ENCODE peak calls at places on chromosomes 13 and 19, in five cellular contexts. Z is uterus, F is ascending aorta, Y is kidney, J is MCF 10A. T is an unnamed sample.

GRCh38 chr19:7739801-7740659 is 7.3 kb downstream of the CD209 start:
- DNase-seq in Z (no peak), F (no peak), Y (no peak), J (no peak), T (no peak)

GRCh38 chr19:20661150-20661819 is at the start of gene ZNF626:
- DNase-seq in Z (peak), F (peak), Y (peak), J (no peak), T (peak)

GRCh38 chr19:8567522-8568172 is 9.6 kb downstream of the MYO1F start:
- DNase-seq in Z (no peak), F (no peak), Y (no peak), J (no peak), T (peak)

GRCh38 chr19:45782820-45783785 is 813 bp upstream of the DMPK start:
- DNase-seq in Z (peak), F (peak), Y (peak), J (peak), T (no peak)

GRCh38 chr13:42174344-42175162 is 97.4 kb upstream of the AKAP11 start:
- DNase-seq in Z (no peak), F (no peak), Y (no peak), J (no peak), T (no peak)

GRCh38 chr13:90710355-90710754 is 637.1 kb upstream of the MIR17HG start:
- DNase-seq in Z (no peak), F (no peak), Y (no peak), J (no peak), T (no peak)

GRCh38 chr19:4380254-4380727 is 20.1 kb downstream of the SH3GL1 start:
- DNase-seq in Z (peak), F (no peak), Y (peak), J (peak), T (no peak)

GRCh38 chr13:110382229-110382628 is 75.1 kb downstream of the COL4A2 start:
- DNase-seq in Z (no peak), F (no peak), Y (no peak), J (peak), T (no peak)

GRCh38 chr13:114064516-114065140 is 67.8 kb downstream of the RASA3 start:
- DNase-seq in Z (peak), F (no peak), Y (peak), J (peak), T (no peak)

GRCh38 chr13:62702502-62702901 is 1286.9 kb upstream of the PCDH20 start:
- DNase-seq in Z (no peak), F (no peak), Y (no peak), J (no peak), T (no peak)

GRCh38 chr13:39201075-39201630 is 162.9 kb downstream of the NHLRC3 start:
- DNase-seq in Z (no peak), F (no peak), Y (no peak), J (no peak), T (no peak)

GRCh38 chr13:109332501-109333499 is 453.6 kb downstream of the IRS2 start:
- DNase-seq in Z (no peak), F (no peak), Y (no peak), J (no peak), T (no peak)

GRCh38 chr19:44557933-44558332 is 28.5 kb upstream of the CEACAM20 start:
- DNase-seq in Z (no peak), F (no peak), Y (no peak), J (no peak), T (no peak)

GRCh38 chr19:50414850-50415660 is 3.7 kb upstream of the SPIB start:
- DNase-seq in Z (peak), F (peak), Y (peak), J (peak), T (peak)

GRCh38 chr19:927044-927706 is 1.3 kb downstream of the ARID3A start:
- DNase-seq in Z (peak), F (peak), Y (peak), J (peak), T (no peak)

GRCh38 chr19:7637374-7638256 is 705 bp downstream of the STXBP2 start:
- DNase-seq in Z (no peak), F (no peak), Y (peak), J (peak), T (no peak)

GRCh38 chr19:38003427-38004099 is 96.6 kb downstream of the SIPA1L3 start:
- DNase-seq in Z (peak), F (peak), Y (peak), J (peak), T (peak)

GRCh38 chr19:27689734-27690241 is 1523.2 kb downstream of the UQCRFS1 start:
- DNase-seq in Z (no peak), F (no peak), Y (no peak), J (no peak), T (no peak)

GRCh38 chr19:18832331-18833140 is 777 bp downstream of the UPF1 start:
- DNase-seq in Z (no peak), F (no peak), Y (no peak), J (peak), T (no peak)

GRCh38 chr19:35088514-35088913 is 27.1 kb upstream of the FXYD3 start:
- DNase-seq in Z (no peak), F (no peak), Y (no peak), J (peak), T (no peak)

GRCh38 chr13:28657784-28658538 is 969 bp upstream of the POMP start:
- DNase-seq in Z (no peak), F (no peak), Y (no peak), J (no peak), T (no peak)

GRCh38 chr19:16205205-16206045 is 7.7 kb downstream of the AP1M1 start:
- DNase-seq in Z (no peak), F (no peak), Y (no peak), J (no peak), T (peak)

GRCh38 chr19:2455481-2456300 is 1.1 kb downstream of the LMNB2 start:
- DNase-seq in Z (no peak), F (no peak), Y (peak), J (peak), T (peak)

GRCh38 chr13:66933994-66934393 is 296.1 kb downstream of the PCDH9 start:
- DNase-seq in Z (no peak), F (no peak), Y (no peak), J (peak), T (no peak)

GRCh38 chr13:92553470-92554114 is 673.0 kb upstream of the GPC6 start:
- DNase-seq in Z (no peak), F (no peak), Y (no peak), J (no peak), T (no peak)

GRCh38 chr13:102914629-102914935 is 68.8 kb downstream of the ERCC5 start:
- DNase-seq in Z (no peak), F (no peak), Y (no peak), J (no peak), T (no peak)

GRCh38 chr19:29851769-29852521 is 40.2 kb downstream of the CCNE1 start:
- DNase-seq in Z (no peak), F (no peak), Y (no peak), J (no peak), T (no peak)

GRCh38 chr19:7516281-7516862 is 469 bp downstream of the ZNF358 start:
- DNase-seq in Z (no peak), F (no peak), Y (peak), J (no peak), T (peak)

GRCh38 chr19:55255618-55256423 is 3.0 kb downstream of the PPP6R1 start:
- DNase-seq in Z (no peak), F (no peak), Y (peak), J (peak), T (no peak)

GRCh38 chr19:42472402-42473147 is 29.8 kb upstream of the CXCL17 start:
- DNase-seq in Z (no peak), F (no peak), Y (no peak), J (no peak), T (no peak)

DNA sequence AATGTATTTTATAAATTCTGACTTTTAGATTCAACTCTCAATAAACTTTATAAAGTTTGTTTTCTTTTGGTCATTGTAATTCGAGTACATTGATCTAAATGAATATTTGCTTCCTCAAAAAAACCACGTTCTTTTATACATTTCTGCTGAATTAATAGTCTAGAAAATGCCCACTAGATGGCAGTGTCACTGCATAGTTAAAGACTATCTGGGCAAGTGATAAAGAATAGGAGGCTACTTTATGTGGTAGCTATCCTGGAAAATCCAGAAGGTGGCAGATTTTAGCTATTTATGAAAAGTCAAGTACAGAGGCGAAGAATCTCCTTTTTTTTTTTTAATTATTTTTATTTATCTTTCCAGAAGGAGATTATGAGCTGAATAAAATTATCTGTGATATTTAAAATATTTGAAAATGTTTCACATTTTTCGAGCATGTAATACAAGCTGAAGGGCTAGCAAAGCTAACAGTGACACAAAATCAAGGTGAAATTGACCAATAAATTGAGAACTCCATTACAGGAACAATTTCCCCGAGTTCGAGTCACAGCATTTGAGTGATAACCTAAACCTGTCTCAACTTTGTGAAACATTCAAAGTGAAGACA is 221.8 kb downstream of the OLFM4 start:
- DNase-seq in Z (no peak), F (no peak), Y (no peak), J (peak), T (no peak)
- TF ChIP-seq CTCF in Z (peak), F (no peak), Y (peak), J (peak), T (peak)

DNA sequence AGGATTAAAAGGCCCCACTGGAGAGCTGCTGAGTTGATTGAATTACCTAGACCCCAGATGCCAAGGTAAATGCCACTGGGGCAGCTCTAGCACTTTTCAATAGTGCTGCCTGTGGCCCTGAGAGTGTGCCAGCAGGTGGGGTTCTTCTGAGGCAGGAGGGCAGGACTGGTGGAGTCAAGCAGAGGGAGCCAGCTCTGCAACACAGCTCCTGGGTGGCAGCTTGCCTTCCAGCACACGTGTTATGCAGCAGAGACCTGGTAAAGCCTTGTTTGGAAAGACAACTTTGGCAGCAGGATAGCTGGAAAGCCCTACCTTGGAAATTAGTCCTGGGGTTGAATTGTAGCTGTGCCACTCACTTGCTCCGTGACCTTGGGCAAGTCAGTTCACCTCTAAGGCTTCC is 306.6 kb downstream of the ATP8A2 start:
- DNase-seq in Z (no peak), F (no peak), Y (no peak), J (no peak), T (peak)
- TF ChIP-seq CTCF in Z (no peak), F (no peak), Y (no peak), J (no peak), T (no peak)

GRCh38 chr19:13031917-13032623 is 36.8 kb downstream of the NFIX start:
- DNase-seq in Z (no peak), F (peak), Y (no peak), J (no peak), T (no peak)

GRCh38 chr19:13033819-13034611 is 38.7 kb downstream of the NFIX start:
- DNase-seq in Z (peak), F (peak), Y (no peak), J (peak), T (peak)

GRCh38 chr19:13032837-13033236 is 37.6 kb downstream of the NFIX start:
- DNase-seq in Z (no peak), F (no peak), Y (no peak), J (no peak), T (no peak)

GRCh38 chr19:13034636-13035035 is 39.4 kb downstream of the NFIX start:
- DNase-seq in Z (no peak), F (no peak), Y (no peak), J (no peak), T (no peak)

DNA sequence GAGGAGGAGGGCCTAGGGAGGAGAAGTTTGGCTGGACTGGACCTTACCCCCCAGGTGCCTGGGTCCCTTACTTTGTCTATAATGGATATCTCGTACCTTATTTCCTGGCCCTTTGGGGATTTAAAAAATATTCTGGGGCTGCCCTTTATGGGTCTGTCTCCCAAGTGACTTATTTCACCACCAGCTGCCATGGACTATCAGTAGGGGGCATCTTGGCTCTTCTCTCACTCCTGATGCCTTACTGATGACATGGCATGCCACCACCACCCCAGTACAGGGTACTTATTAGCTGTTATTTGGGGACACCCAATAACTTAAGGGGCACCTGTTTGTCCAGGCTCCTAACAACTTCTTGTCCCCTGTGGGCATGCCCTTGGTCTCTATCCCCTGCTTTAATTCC is 38.0 kb downstream of the NFIX start:
- DNase-seq in Z (no peak), F (no peak), Y (no peak), J (no peak), T (no peak)
- TF ChIP-seq CTCF in Z (no peak), F (no peak), Y (no peak), J (no peak), T (no peak)

GRCh38 chr13:49410477-49410876 is 33.4 kb downstream of the CAB39L start:
- DNase-seq in Z (no peak), F (no peak), Y (no peak), J (no peak), T (no peak)

GRCh38 chr13:49410006-49410405 is 33.9 kb downstream of the CAB39L start:
- DNase-seq in Z (no peak), F (no peak), Y (no peak), J (peak), T (no peak)

GRCh38 chr13:49404621-49405020 is 39.2 kb downstream of the CAB39L start:
- DNase-seq in Z (no peak), F (no peak), Y (no peak), J (no peak), T (no peak)

GRCh38 chr13:49409008-49409407 is 34.9 kb downstream of the CAB39L start:
- DNase-seq in Z (no peak), F (no peak), Y (no peak), J (peak), T (no peak)

DNA sequence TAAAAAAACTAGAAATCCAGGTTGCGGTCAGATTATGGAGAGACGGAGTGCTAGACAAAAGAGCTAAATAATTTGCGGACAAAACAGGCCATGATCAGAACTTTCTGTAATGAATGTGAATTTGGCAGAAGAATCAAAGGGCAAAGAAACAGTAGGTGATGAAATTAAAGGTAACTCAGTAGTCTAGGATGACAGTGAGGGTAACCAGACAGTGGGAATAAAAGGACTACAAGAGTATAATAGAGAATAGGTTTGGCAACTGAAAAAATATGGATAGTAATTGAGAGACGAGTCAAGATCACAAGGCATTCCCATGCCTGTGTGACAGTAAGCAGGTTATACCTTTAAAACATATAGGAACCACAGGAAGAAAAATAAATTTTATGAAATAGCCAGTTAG is 35.9 kb downstream of the CAB39L start:
- DNase-seq in Z (no peak), F (no peak), Y (no peak), J (no peak), T (no peak)
- TF ChIP-seq CTCF in Z (no peak), F (no peak), Y (no peak), J (no peak), T (no peak)

DNA sequence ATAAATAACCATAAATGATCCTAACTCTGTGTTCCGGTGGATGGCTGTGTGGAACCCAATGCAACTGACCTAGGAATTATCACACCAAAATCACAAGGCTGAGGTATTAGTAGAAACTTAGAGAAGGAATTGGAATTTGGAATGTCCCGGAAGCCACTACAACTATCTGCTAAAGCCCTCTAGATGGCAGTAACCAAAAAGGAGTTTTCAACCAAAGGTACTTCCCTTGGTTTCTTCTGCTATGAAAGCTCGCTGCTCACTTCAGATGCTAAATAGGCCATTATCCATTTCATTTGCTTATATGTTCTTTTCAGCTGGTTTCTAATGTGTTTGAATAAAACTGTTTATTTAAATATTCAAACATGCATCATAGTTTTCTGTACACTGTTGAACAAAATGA is 1589.1 kb upstream of the SPRY2 start:
- DNase-seq in Z (no peak), F (no peak), Y (no peak), J (peak), T (no peak)
- TF ChIP-seq CTCF in Z (no peak), F (no peak), Y (peak), J (peak), T (no peak)

DNA sequence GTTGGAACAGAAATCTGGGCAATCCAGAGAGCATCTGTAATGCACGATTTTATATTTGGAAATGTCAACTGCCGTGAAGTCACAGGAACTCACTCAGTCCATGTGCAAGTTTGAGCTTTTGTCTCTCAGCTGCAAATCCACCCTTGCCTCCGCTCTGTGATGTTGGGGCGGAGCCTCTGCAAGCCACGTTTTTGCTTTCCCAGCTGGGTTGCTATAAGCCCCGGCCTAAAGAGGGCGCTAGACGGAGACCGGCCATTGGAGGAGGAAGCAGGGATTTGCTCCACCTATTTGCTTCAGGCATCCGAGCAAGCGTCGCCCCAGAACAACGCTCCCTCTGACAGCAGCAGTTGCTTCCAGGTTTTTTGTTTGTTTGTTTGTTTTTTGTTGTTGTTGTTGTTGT is 56.2 kb downstream of the TRPM4 start:
- DNase-seq in Z (no peak), F (no peak), Y (no peak), J (no peak), T (no peak)
- TF ChIP-seq CTCF in Z (no peak), F (no peak), Y (no peak), J (no peak), T (no peak)

GRCh38 chr19:6015841-6016545 is 38.1 kb upstream of the RANBP3 start:
- DNase-seq in Z (no peak), F (no peak), Y (peak), J (no peak), T (no peak)
- TF ChIP-seq CTCF in Z (no peak), F (no peak), Y (no peak), J (no peak), T (no peak)

GRCh38 chr19:10517361-10517759 is at the start of gene S1PR5:
- DNase-seq in Z (no peak), F (no peak), Y (peak), J (no peak), T (peak)
- TF ChIP-seq CTCF in Z (no peak), F (no peak), Y (no peak), J (no peak), T (no peak)

DNA sequence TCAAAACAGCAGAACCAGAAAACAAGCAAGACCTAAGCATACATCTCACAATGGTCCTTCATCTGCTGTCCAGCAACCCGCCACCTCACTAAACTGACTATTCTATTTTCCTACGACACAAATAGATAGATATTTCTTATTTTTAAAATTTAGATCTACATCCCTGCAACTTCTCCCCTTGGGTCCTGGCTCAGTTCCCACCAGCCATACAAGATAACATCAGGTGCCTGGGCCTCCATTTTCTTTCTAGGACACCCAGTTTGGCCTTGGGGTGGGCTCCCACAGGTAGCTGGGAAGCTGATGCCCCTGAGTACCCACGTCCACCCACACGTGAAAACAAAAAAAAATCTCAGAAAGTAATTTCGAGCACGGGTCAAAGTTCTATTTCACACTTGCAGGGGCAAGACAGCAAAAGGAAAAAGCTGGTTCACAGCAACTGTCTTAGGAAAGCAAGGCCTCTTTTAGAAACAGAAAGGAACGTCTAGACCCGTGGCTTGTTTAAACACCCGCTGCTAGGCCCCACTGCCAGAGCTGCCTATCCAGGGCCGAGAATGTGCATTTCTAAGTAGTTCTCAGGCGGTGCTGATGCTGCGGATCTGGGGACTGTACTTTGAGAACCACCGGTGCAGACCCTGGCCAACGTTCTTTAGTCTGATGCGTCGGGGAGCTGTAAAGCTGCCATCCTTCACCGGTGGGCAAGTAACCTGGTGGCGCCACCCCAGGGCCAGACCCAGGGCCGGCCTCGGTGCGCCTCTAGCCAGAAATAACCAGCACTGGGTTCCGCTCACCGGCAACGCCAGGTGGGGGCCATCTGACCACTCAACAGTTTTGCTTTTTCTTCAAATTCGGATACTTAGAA is 47.3 kb downstream of the TGDS start:
- DNase-seq in Z (peak), F (no peak), Y (peak), J (no peak), T (peak)
- TF ChIP-seq CTCF in Z (no peak), F (no peak), Y (peak), J (no peak), T (no peak)

GRCh38 chr13:20177049-20177831 is 15.5 kb downstream of the GJB2 start:
- DNase-seq in Z (no peak), F (no peak), Y (peak), J (no peak), T (no peak)
- TF ChIP-seq CTCF in Z (no peak), F (no peak), Y (no peak), J (no peak), T (no peak)